ENCODE peak calls at places on chromosomes 7 and 10, in four cellular contexts. Q is NAMALWA, P is HEK293T, F is M059J. K is an unnamed sample.

GRCh38 chr10:104622598-104623209 is 18.4 kb upstream of the SORCS3 start:
- DNase-seq in Q (peak), P (peak), F (peak), K (no peak)

GRCh38 chr7:142854505-142855400 is at the start of gene EPHB6:
- DNase-seq in Q (peak), P (peak), F (peak), K (peak)

GRCh38 chr10:74072503-74072902 is 74.6 kb downstream of the VCL start:
- DNase-seq in Q (no peak), P (no peak), F (peak), K (no peak)

GRCh38 chr7:42278360-42278759 is 41.4 kb upstream of the GLI3 start:
- DNase-seq in Q (no peak), P (no peak), F (no peak), K (no peak)

GRCh38 chr10:122277737-122278136 is 6.6 kb downstream of the BTBD16 start:
- DNase-seq in Q (no peak), P (no peak), F (no peak), K (no peak)

GRCh38 chr10:60820093-60820769 is 42.0 kb downstream of the CDK1 start:
- DNase-seq in Q (peak), P (no peak), F (peak), K (no peak)

GRCh38 chr10:26556756-26557640 is 118.9 kb downstream of the APBB1IP start:
- DNase-seq in Q (peak), P (peak), F (peak), K (no peak)

GRCh38 chr7:148987751-148988512 is 40.4 kb downstream of the PDIA4 start:
- DNase-seq in Q (no peak), P (peak), F (no peak), K (peak)

GRCh38 chr10:18473424-18474110 is 177.8 kb downstream of the NSUN6 start:
- DNase-seq in Q (no peak), P (no peak), F (no peak), K (no peak)

GRCh38 chr7:20327047-20327446 is 3.7 kb upstream of the ITGB8 start:
- DNase-seq in Q (no peak), P (no peak), F (peak), K (no peak)

GRCh38 chr7:95027181-95027872 is 119.9 kb downstream of the PPP1R9A start:
- DNase-seq in Q (no peak), P (no peak), F (no peak), K (no peak)

GRCh38 chr7:77933394-77933793 is 134.8 kb downstream of the PHTF2 start:
- DNase-seq in Q (no peak), P (no peak), F (peak), K (no peak)

GRCh38 chr7:41147651-41148360 is 555.1 kb downstream of the INHBA start:
- DNase-seq in Q (no peak), P (no peak), F (peak), K (no peak)

GRCh38 chr7:129557686-129558481 is 53.6 kb upstream of the NRF1 start:
- DNase-seq in Q (no peak), P (no peak), F (no peak), K (no peak)

GRCh38 chr10:77390481-77390891 is 247.1 kb downstream of the KCNMA1 start:
- DNase-seq in Q (no peak), P (no peak), F (peak), K (no peak)

GRCh38 chr10:22705534-22705933 is 8.8 kb downstream of the PIP4K2A start:
- DNase-seq in Q (no peak), P (no peak), F (no peak), K (no peak)

GRCh38 chr7:134462337-134462925 is 3.5 kb upstream of the AKR1B1 start:
- DNase-seq in Q (no peak), P (no peak), F (peak), K (no peak)

GRCh38 chr10:541750-542371 is 147.6 kb downstream of the DIP2C start:
- DNase-seq in Q (peak), P (peak), F (no peak), K (peak)

GRCh38 chr10:102480396-102480795 is 22.1 kb downstream of the ACTR1A start:
- DNase-seq in Q (no peak), P (no peak), F (no peak), K (no peak)

GRCh38 chr10:93916257-93917063 is 22.7 kb downstream of the SLC35G1 start:
- DNase-seq in Q (peak), P (peak), F (peak), K (no peak)

GRCh38 chr7:41316410-41316809 is 386.5 kb downstream of the INHBA start:
- DNase-seq in Q (no peak), P (no peak), F (peak), K (no peak)

GRCh38 chr7:23418046-23418445 is 52.2 kb downstream of the IGF2BP3 start:
- DNase-seq in Q (no peak), P (no peak), F (peak), K (no peak)

GRCh38 chr10:9305018-9305655 is 1250.6 kb downstream of the GATA3 start:
- DNase-seq in Q (peak), P (peak), F (peak), K (no peak)

GRCh38 chr10:99172130-99172738 is 63.4 kb downstream of the HPSE2 start:
- DNase-seq in Q (peak), P (peak), F (peak), K (no peak)

GRCh38 chr10:132547421-132547861 is 9.9 kb downstream of the INPP5A start:
- DNase-seq in Q (peak), P (no peak), F (no peak), K (peak)

GRCh38 chr7:28813238-28813962 is 144.7 kb downstream of the TRIL start:
- DNase-seq in Q (no peak), P (no peak), F (no peak), K (no peak)

GRCh38 chr10:79025113-79025832 is 43.5 kb upstream of the ZMIZ1 start:
- DNase-seq in Q (no peak), P (no peak), F (no peak), K (peak)

GRCh38 chr7:16205481-16205880 is 215.9 kb downstream of the CRPPA start:
- DNase-seq in Q (no peak), P (no peak), F (no peak), K (no peak)

GRCh38 chr10:25162391-25162790 is 12.4 kb upstream of the GPR158 start:
- DNase-seq in Q (no peak), P (no peak), F (no peak), K (no peak)

GRCh38 chr7:156560075-156560474 is 80.5 kb upstream of the RNF32 start:
- DNase-seq in Q (no peak), P (peak), F (peak), K (no peak)

GRCh38 chr7:78499283-78499682 is 700.7 kb downstream of the PHTF2 start:
- DNase-seq in Q (no peak), P (no peak), F (peak), K (no peak)

GRCh38 chr7:135980665-135981180 is 3.6 kb upstream of the MTPN start:
- DNase-seq in Q (peak), P (no peak), F (peak), K (no peak)

GRCh38 chr7:23018747-23019146 is 4.8 kb upstream of the HYCC1 start:
- DNase-seq in Q (no peak), P (no peak), F (no peak), K (no peak)

GRCh38 chr7:5661941-5662340 is 119.5 kb downstream of the RNF216 start:
- DNase-seq in Q (peak), P (no peak), F (no peak), K (no peak)

GRCh38 chr7:18356195-18356645 is 139.3 kb upstream of the HDAC9 start:
- DNase-seq in Q (peak), P (peak), F (peak), K (no peak)

GRCh38 chr10:96017227-96017687 is 26.1 kb upstream of the CCNJ start:
- DNase-seq in Q (peak), P (peak), F (peak), K (no peak)

GRCh38 chr7:70752794-70753241 is 379.1 kb upstream of the GALNT17 start:
- DNase-seq in Q (no peak), P (no peak), F (peak), K (no peak)

GRCh38 chr7:112484671-112485097 is 3.9 kb downstream of the LSMEM1 start:
- DNase-seq in Q (no peak), P (no peak), F (peak), K (no peak)

K was measured in spleen.